ENCODE peak calls at places on chromosome 1, in six cellular contexts. X is psoas muscle; W is HuH-7; B is posterior cingulate gyrus; F is naive thymus-derived CD8-positive, alpha-beta T cell; N is NCI-H69. O is an unnamed sample.

GRCh38 chr1:235702412-235702811 is 52.8 kb upstream of the GNG4 start:
- DNase-seq in X (no peak), W (no peak), B (no peak), F (no peak), N (no peak), O (no peak)

GRCh38 chr1:211353562-211354212 is 27.1 kb downstream of the TRAF5 start:
- DNase-seq in X (no peak), W (no peak), B (no peak), F (no peak), N (no peak), O (no peak)

GRCh38 chr1:162663589-162664030 is 31.3 kb downstream of the DDR2 start:
- DNase-seq in X (no peak), W (no peak), B (no peak), F (no peak), N (no peak), O (no peak)

GRCh38 chr1:67818725-67819301 is 14.5 kb downstream of the GNG12 start:
- DNase-seq in X (no peak), W (no peak), B (no peak), F (no peak), N (no peak), O (no peak)

GRCh38 chr1:222241410-222241809 is 306.5 kb downstream of the HHIPL2 start:
- DNase-seq in X (no peak), W (no peak), B (no peak), F (no peak), N (peak), O (no peak)

GRCh38 chr1:236484310-236484971 is 39.3 kb upstream of the LGALS8 start:
- DNase-seq in X (no peak), W (no peak), B (no peak), F (no peak), N (no peak), O (no peak)

GRCh38 chr1:25889470-25889869 is 14.0 kb upstream of the PAQR7 start:
- DNase-seq in X (peak), W (no peak), B (no peak), F (no peak), N (no peak), O (no peak)

GRCh38 chr1:198575715-198576641 is 35.5 kb upstream of the ATP6V1G3 start:
- DNase-seq in X (no peak), W (no peak), B (no peak), F (no peak), N (no peak), O (no peak)

GRCh38 chr1:27571439-27572018 is 32.4 kb downstream of the AHDC1 start:
- DNase-seq in X (no peak), W (no peak), B (no peak), F (no peak), N (peak), O (peak)

GRCh38 chr1:91818713-91818975 is 67.3 kb downstream of the TGFBR3 start:
- DNase-seq in X (no peak), W (no peak), B (no peak), F (no peak), N (no peak), O (no peak)

GRCh38 chr1:79110749-79111148 is 104.2 kb upstream of the ADGRL4 start:
- DNase-seq in X (no peak), W (no peak), B (no peak), F (no peak), N (no peak), O (no peak)

GRCh38 chr1:10398278-10398733 is 558 bp upstream of the PGD start:
- DNase-seq in X (no peak), W (no peak), B (no peak), F (no peak), N (no peak), O (no peak)

GRCh38 chr1:12075195-12076114 is 12.4 kb downstream of the TNFRSF8 start:
- DNase-seq in X (peak), W (no peak), B (no peak), F (no peak), N (no peak), O (no peak)

GRCh38 chr1:51157411-51157810 is 55.4 kb downstream of the C1orf185 start:
- DNase-seq in X (no peak), W (no peak), B (no peak), F (no peak), N (peak), O (no peak)

GRCh38 chr1:194024659-194025058 is 838.2 kb upstream of the B3GALT2 start:
- DNase-seq in X (no peak), W (no peak), B (no peak), F (no peak), N (peak), O (no peak)

GRCh38 chr1:195584870-195585624 is 1023.2 kb downstream of the KCNT2 start:
- DNase-seq in X (no peak), W (no peak), B (no peak), F (no peak), N (no peak), O (no peak)

GRCh38 chr1:228807904-228808487 is 72.7 kb downstream of the RHOU start:
- DNase-seq in X (no peak), W (no peak), B (no peak), F (no peak), N (peak), O (no peak)

GRCh38 chr1:162373541-162374375 is 2.9 kb downstream of the SPATA46 start:
- DNase-seq in X (no peak), W (no peak), B (no peak), F (peak), N (no peak), O (no peak)

GRCh38 chr1:18599704-18600103 is 30.9 kb upstream of the PAX7 start:
- DNase-seq in X (no peak), W (no peak), B (no peak), F (no peak), N (no peak), O (no peak)

GRCh38 chr1:58823481-58824010 is 39.7 kb upstream of the JUN start:
- DNase-seq in X (no peak), W (no peak), B (no peak), F (no peak), N (peak), O (no peak)

GRCh38 chr1:230292739-230293720 is 133.1 kb downstream of the PGBD5 start:
- DNase-seq in X (peak), W (no peak), B (no peak), F (no peak), N (peak), O (no peak)

GRCh38 chr1:201533836-201534235 is 5.1 kb upstream of the NAV1 start:
- DNase-seq in X (no peak), W (no peak), B (no peak), F (no peak), N (no peak), O (no peak)

GRCh38 chr1:168386949-168387586 is 106.4 kb downstream of the TBX19 start:
- DNase-seq in X (peak), W (no peak), B (no peak), F (peak), N (peak), O (no peak)

GRCh38 chr1:235648407-235648907 is 1.1 kb downstream of the GNG4 start:
- DNase-seq in X (no peak), W (no peak), B (peak), F (no peak), N (peak), O (no peak)

GRCh38 chr1:237042892-237043576 is 1.1 kb downstream of the RYR2 start:
- DNase-seq in X (no peak), W (no peak), B (no peak), F (no peak), N (no peak), O (peak)

GRCh38 chr1:10474613-10475507 is at the start of gene PEX14:
- DNase-seq in X (peak), W (peak), B (peak), F (peak), N (peak), O (peak)

GRCh38 chr1:222931018-222931417 is 116.2 kb downstream of the DISP1 start:
- DNase-seq in X (no peak), W (no peak), B (no peak), F (no peak), N (no peak), O (no peak)

GRCh38 chr1:119771016-119771415 is 2.3 kb upstream of the HMGCS2 start:
- DNase-seq in X (no peak), W (no peak), B (no peak), F (no peak), N (peak), O (no peak)

GRCh38 chr1:179310721-179311120 is 17.1 kb downstream of the SOAT1 start:
- DNase-seq in X (no peak), W (no peak), B (no peak), F (no peak), N (no peak), O (no peak)

GRCh38 chr1:31745071-31745897 is 18.9 kb downstream of the ADGRB2 start:
- DNase-seq in X (peak), W (peak), B (peak), F (no peak), N (peak), O (no peak)

GRCh38 chr1:226666164-226666506 is 72.9 kb downstream of the ITPKB start:
- DNase-seq in X (peak), W (no peak), B (no peak), F (no peak), N (peak), O (no peak)

GRCh38 chr1:22176258-22176657 is 33.4 kb upstream of the WNT4 start:
- DNase-seq in X (no peak), W (no peak), B (no peak), F (no peak), N (peak), O (no peak)

GRCh38 chr1:68954841-68955240 is 458.0 kb upstream of the DEPDC1 start:
- DNase-seq in X (no peak), W (no peak), B (no peak), F (no peak), N (peak), O (no peak)

GRCh38 chr1:15370781-15371467 is 38.8 kb upstream of the EFHD2 start:
- DNase-seq in X (peak), W (no peak), B (peak), F (no peak), N (no peak), O (no peak)